ENCODE peak calls at places on chromosomes 6 and 20, in five cellular contexts. One of them, this sample, is unnamed. For H3K27me3, the result is how much of the 10 kb centered on the place peaks cover.

GRCh38 chr6:166751051-166751595 is 124.1 kb upstream of the RPS6KA2 start:
- DNase-seq in WERI-Rb-1: peak
- DNase-seq in fibroblast of lung: no peak
- DNase-seq in pancreas: no peak
- DNase-seq in PC-9: no peak
- DNase-seq in this sample: peak

GRCh38 chr6:4460595-4461475 is 315.4 kb upstream of the CDYL start:
- DNase-seq in WERI-Rb-1: no peak
- DNase-seq in fibroblast of lung: peak
- DNase-seq in pancreas: no peak
- DNase-seq in PC-9: no peak
- DNase-seq in this sample: no peak

GRCh38 chr20:61100489-61100888 is 151.6 kb upstream of the CDH4 start:
- DNase-seq in WERI-Rb-1: no peak
- DNase-seq in fibroblast of lung: no peak
- DNase-seq in pancreas: no peak
- DNase-seq in PC-9: no peak
- DNase-seq in this sample: no peak

GRCh38 chr6:141824258-141824795 is 308.4 kb upstream of the GJE1 start:
- DNase-seq in WERI-Rb-1: no peak
- DNase-seq in fibroblast of lung: no peak
- DNase-seq in pancreas: no peak
- DNase-seq in PC-9: no peak
- DNase-seq in this sample: no peak

GRCh38 chr6:128492386-128492785 is 28.0 kb downstream of the PTPRK start:
- DNase-seq in WERI-Rb-1: no peak
- DNase-seq in fibroblast of lung: peak
- DNase-seq in pancreas: peak
- DNase-seq in PC-9: no peak
- DNase-seq in this sample: no peak

GRCh38 chr6:93419304-93420162 is at the start of gene EPHA7:
- DNase-seq in WERI-Rb-1: peak
- DNase-seq in fibroblast of lung: peak
- DNase-seq in pancreas: peak
- DNase-seq in PC-9: peak
- DNase-seq in this sample: peak

GRCh38 chr6:138430361-138431145 is 26.5 kb downstream of the HEBP2 start:
- DNase-seq in WERI-Rb-1: no peak
- DNase-seq in fibroblast of lung: no peak
- DNase-seq in pancreas: no peak
- DNase-seq in PC-9: no peak
- DNase-seq in this sample: no peak

GRCh38 chr6:118715371-118715770 is 64.0 kb upstream of the CEP85L start:
- DNase-seq in WERI-Rb-1: no peak
- DNase-seq in fibroblast of lung: no peak
- DNase-seq in pancreas: no peak
- DNase-seq in PC-9: no peak
- DNase-seq in this sample: no peak

GRCh38 chr20:33666293-33667244 is at the start of gene ACTL10:
- DNase-seq in WERI-Rb-1: peak
- DNase-seq in fibroblast of lung: peak
- DNase-seq in pancreas: peak
- DNase-seq in PC-9: peak
- DNase-seq in this sample: peak

GRCh38 chr20:59818911-59819310 is 114.5 kb downstream of the SYCP2 start:
- DNase-seq in WERI-Rb-1: no peak
- DNase-seq in fibroblast of lung: no peak
- DNase-seq in pancreas: no peak
- DNase-seq in PC-9: no peak
- DNase-seq in this sample: no peak

GRCh38 chr6:150186129-150186898 is 43.5 kb downstream of the PPP1R14C start:
- DNase-seq in WERI-Rb-1: no peak
- DNase-seq in fibroblast of lung: no peak
- DNase-seq in pancreas: no peak
- DNase-seq in PC-9: no peak
- DNase-seq in this sample: no peak

GRCh38 chr6:36850001-36850400 is 10.8 kb upstream of the CPNE5 start:
- DNase-seq in WERI-Rb-1: no peak
- DNase-seq in fibroblast of lung: no peak
- DNase-seq in pancreas: no peak
- DNase-seq in PC-9: no peak
- DNase-seq in this sample: no peak

GRCh38 chr6:36851149-36851614 is 11.9 kb upstream of the CPNE5 start:
- DNase-seq in WERI-Rb-1: peak
- DNase-seq in fibroblast of lung: peak
- DNase-seq in pancreas: peak
- DNase-seq in PC-9: peak
- DNase-seq in this sample: no peak

GRCh38 chr6:36853325-36853724 is 14.1 kb upstream of the CPNE5 start:
- DNase-seq in WERI-Rb-1: no peak
- DNase-seq in fibroblast of lung: peak
- DNase-seq in pancreas: peak
- DNase-seq in PC-9: peak
- DNase-seq in this sample: no peak

GRCh38 chr6:36851632-36852031 is 12.4 kb upstream of the CPNE5 start:
- DNase-seq in WERI-Rb-1: no peak
- DNase-seq in fibroblast of lung: peak
- DNase-seq in pancreas: no peak
- DNase-seq in PC-9: no peak
- DNase-seq in this sample: no peak

DNA sequence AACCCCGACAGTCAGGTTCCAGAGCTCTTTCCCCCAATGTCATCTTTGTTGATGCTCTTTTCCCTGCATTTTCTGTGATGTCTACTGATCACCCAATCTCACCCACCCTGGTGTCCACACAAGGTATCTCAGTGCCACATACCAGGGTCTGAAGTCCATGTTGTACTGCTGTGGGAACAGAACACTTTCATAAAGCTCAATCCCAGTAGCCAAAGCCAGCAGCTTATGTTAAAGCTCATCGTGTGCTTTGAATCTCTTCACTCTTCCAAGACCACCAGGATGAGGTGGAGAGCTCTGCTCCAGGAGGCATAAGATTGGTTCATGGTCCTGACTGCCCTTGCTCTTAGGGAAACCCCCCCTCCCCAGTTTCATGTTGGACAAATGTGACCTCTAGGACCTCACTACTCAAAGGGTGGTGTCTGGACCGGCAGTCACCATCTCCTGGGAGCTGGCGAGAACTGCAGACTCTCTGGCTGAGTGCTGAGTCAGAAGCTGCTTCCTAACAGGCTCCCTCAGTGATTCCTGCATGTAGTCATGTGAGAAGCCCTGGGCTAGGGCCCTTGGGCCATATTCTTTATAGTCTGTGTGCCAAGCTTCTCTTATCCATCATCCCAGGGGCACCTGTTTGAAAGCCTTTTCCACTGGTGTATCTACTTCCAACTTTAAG is 13.4 kb upstream of the CPNE5 start:
- DNase-seq in WERI-Rb-1: no peak
- DNase-seq in fibroblast of lung: peak
- DNase-seq in pancreas: no peak
- DNase-seq in PC-9: peak
- DNase-seq in this sample: no peak
- TF ChIP-seq CTCF in WERI-Rb-1: peak
- TF ChIP-seq CTCF in fibroblast of lung: no peak
- TF ChIP-seq CTCF in pancreas: no peak
- TF ChIP-seq CTCF in PC-9: no peak
- TF ChIP-seq CTCF in this sample: no peak

GRCh38 chr20:45336530-45337366 is 11.5 kb downstream of the SDC4 start:
- DNase-seq in WERI-Rb-1: no peak
- DNase-seq in fibroblast of lung: peak
- DNase-seq in pancreas: no peak
- DNase-seq in PC-9: peak
- DNase-seq in this sample: no peak
- H3K4me3 ChIP-seq in WERI-Rb-1: no peak
- H3K4me3 ChIP-seq in fibroblast of lung: peak
- H3K4me3 ChIP-seq in pancreas: no peak
- H3K4me3 ChIP-seq in PC-9: no peak
- H3K4me3 ChIP-seq in this sample: no peak

DNA sequence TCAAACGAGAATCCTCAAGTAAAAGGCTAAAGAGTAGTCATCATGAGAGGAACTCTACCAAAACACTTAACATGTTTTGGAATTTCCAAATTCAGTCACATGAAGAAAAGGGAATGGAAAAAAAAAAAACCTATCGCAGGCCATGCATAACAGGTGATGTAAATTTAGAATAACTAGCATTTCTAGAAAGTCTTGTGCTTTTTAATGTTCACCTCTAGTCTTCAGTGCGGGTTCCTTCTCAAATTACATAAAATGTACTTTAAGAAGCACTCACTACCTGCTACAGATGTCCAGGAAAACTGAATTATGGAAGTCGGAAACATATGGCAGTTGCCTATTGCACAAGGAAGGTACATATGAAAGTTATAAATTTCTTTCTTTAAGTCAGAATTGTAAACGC is 6.1 kb upstream of the TBX18 start:
- DNase-seq in WERI-Rb-1: no peak
- DNase-seq in fibroblast of lung: no peak
- DNase-seq in pancreas: no peak
- DNase-seq in PC-9: no peak
- DNase-seq in this sample: no peak
- H3K27me3 ChIP-seq in WERI-Rb-1: under half
- H3K27me3 ChIP-seq in fibroblast of lung: half or more
- H3K27me3 ChIP-seq in pancreas: half or more
- H3K27me3 ChIP-seq in PC-9: under half
- H3K27me3 ChIP-seq in this sample: under half

GRCh38 chr20:35306931-35307517 is 14.8 kb upstream of the FAM83C start:
- DNase-seq in WERI-Rb-1: peak
- DNase-seq in fibroblast of lung: peak
- DNase-seq in pancreas: no peak
- DNase-seq in PC-9: no peak
- DNase-seq in this sample: no peak
- TF ChIP-seq CTCF in WERI-Rb-1: peak
- TF ChIP-seq CTCF in fibroblast of lung: peak
- TF ChIP-seq CTCF in pancreas: peak
- TF ChIP-seq CTCF in PC-9: peak
- TF ChIP-seq CTCF in this sample: peak